ENCODE peak calls at places on chromosomes 11 and 22, in seven cellular contexts. P is GM12892, V is H1, J is K562, I is GM12878, F is SK-N-SH, C is HepG2. K is an unnamed sample.

GRCh38 chr11:127629200-127629599 is 628.6 kb upstream of the KIRREL3 start:
- DNase-seq in P (no peak), V (no peak), J (no peak), I (no peak), F (no peak), C (no peak), K (no peak)

GRCh38 chr11:6576471-6577373 is 26.7 kb downstream of the RRP8 start:
- DNase-seq in P (no peak), V (no peak), J (no peak), I (no peak), F (peak), C (no peak), K (no peak)

GRCh38 chr11:57761301-57762234 is at the start of gene CTNND1:
- DNase-seq in P (peak), V (peak), J (peak), I (peak), F (peak), C (peak), K (peak)

GRCh38 chr11:83543918-83544491 is 257.8 kb upstream of the CCDC90B start:
- DNase-seq in P (no peak), V (no peak), J (no peak), I (no peak), F (no peak), C (no peak), K (no peak)

GRCh38 chr22:23705358-23705757 is 14.5 kb downstream of the RGL4 start:
- DNase-seq in P (no peak), V (no peak), J (no peak), I (no peak), F (no peak), C (no peak), K (no peak)

GRCh38 chr11:49995559-49995958 is 13.2 kb upstream of the OR4C12 start:
- DNase-seq in P (no peak), V (no peak), J (peak), I (no peak), F (peak), C (peak), K (no peak)

GRCh38 chr11:10302294-10302743 is 2.6 kb upstream of the ADM start:
- DNase-seq in P (no peak), V (no peak), J (no peak), I (no peak), F (no peak), C (no peak), K (no peak)

GRCh38 chr11:1763336-1763795 is 361 bp downstream of the CTSD start:
- DNase-seq in P (peak), V (no peak), J (peak), I (no peak), F (peak), C (no peak), K (no peak)

GRCh38 chr11:130622126-130622525 is 173.7 kb downstream of the ADAMTS15 start:
- DNase-seq in P (no peak), V (no peak), J (no peak), I (no peak), F (no peak), C (no peak), K (no peak)

GRCh38 chr11:105230586-105230985 is 91.0 kb upstream of the CARD18 start:
- DNase-seq in P (no peak), V (no peak), J (no peak), I (no peak), F (no peak), C (no peak), K (no peak)

GRCh38 chr11:48077251-48077650 is 96.9 kb downstream of the PTPRJ start:
- DNase-seq in P (no peak), V (no peak), J (no peak), I (no peak), F (no peak), C (no peak), K (no peak)

GRCh38 chr11:112797653-112798293 is 163.4 kb upstream of the NCAM1 start:
- DNase-seq in P (no peak), V (peak), J (peak), I (no peak), F (no peak), C (peak), K (peak)

GRCh38 chr11:10878408-10879214 is 20.8 kb upstream of the ZBED5 start:
- DNase-seq in P (no peak), V (no peak), J (peak), I (peak), F (peak), C (peak), K (no peak)

GRCh38 chr22:47452184-47452583 is 689.7 kb downstream of the TBC1D22A start:
- DNase-seq in P (no peak), V (no peak), J (peak), I (no peak), F (peak), C (peak), K (no peak)

GRCh38 chr22:46788426-46789168 is 26.1 kb downstream of the TBC1D22A start:
- DNase-seq in P (peak), V (no peak), J (no peak), I (no peak), F (no peak), C (no peak), K (no peak)

GRCh38 chr22:32281092-32281491 is 25.9 kb upstream of the SLC5A4 start:
- DNase-seq in P (no peak), V (no peak), J (no peak), I (no peak), F (no peak), C (no peak), K (no peak)

GRCh38 chr22:22884010-22884887 is 3.4 kb upstream of the IGLL5 start:
- DNase-seq in P (peak), V (no peak), J (peak), I (no peak), F (peak), C (peak), K (peak)

GRCh38 chr11:101129203-101129943 is at the start of gene PGR:
- DNase-seq in P (no peak), V (no peak), J (peak), I (no peak), F (peak), C (no peak), K (no peak)

GRCh38 chr11:2789331-2789730 is 89.5 kb upstream of the KCNQ1OT1 start:
- DNase-seq in P (no peak), V (no peak), J (no peak), I (no peak), F (no peak), C (no peak), K (no peak)

GRCh38 chr11:30458541-30458940 is 127.6 kb downstream of the MPPED2 start:
- DNase-seq in P (no peak), V (no peak), J (no peak), I (no peak), F (no peak), C (no peak), K (no peak)

GRCh38 chr11:468493-468892 is 18.4 kb downstream of the PTDSS2 start:
- DNase-seq in P (no peak), V (no peak), J (no peak), I (no peak), F (no peak), C (no peak), K (no peak)

GRCh38 chr22:40588726-40589125 is 47.8 kb downstream of the MRTFA start:
- DNase-seq in P (no peak), V (no peak), J (no peak), I (no peak), F (no peak), C (peak), K (no peak)

GRCh38 chr11:103880968-103881367 is 155.5 kb upstream of the DDI1 start:
- DNase-seq in P (no peak), V (no peak), J (no peak), I (no peak), F (no peak), C (no peak), K (no peak)

GRCh38 chr11:76380977-76381719 is at the start of the genes GVQW3 and THAP12:
- DNase-seq in P (peak), V (peak), J (peak), I (peak), F (peak), C (peak), K (peak)

GRCh38 chr11:100674212-100674611 is 12.9 kb upstream of the ARHGAP42 start:
- DNase-seq in P (no peak), V (no peak), J (no peak), I (no peak), F (no peak), C (no peak), K (no peak)

GRCh38 chr11:102598272-102598671 is 26.9 kb downstream of the MMP20 start:
- DNase-seq in P (no peak), V (no peak), J (no peak), I (no peak), F (no peak), C (no peak), K (no peak)

GRCh38 chr11:61065955-61066638 is 36.2 kb upstream of the CD5 start:
- DNase-seq in P (no peak), V (no peak), J (no peak), I (no peak), F (no peak), C (no peak), K (no peak)

GRCh38 chr11:120798854-120799253 is 225.0 kb upstream of the TBCEL start:
- DNase-seq in P (no peak), V (no peak), J (no peak), I (no peak), F (no peak), C (no peak), K (no peak)
- TF ChIP-seq TAF1 in P (no peak), V (no peak), J (no peak), I (no peak), F (no peak), C (no peak), K (no peak)

GRCh38 chr11:133082453-133082781 is 449.9 kb downstream of the OPCML start:
- DNase-seq in P (no peak), V (no peak), J (no peak), I (no peak), F (no peak), C (no peak), K (no peak)

GRCh38 chr11:133086518-133086917 is 445.8 kb downstream of the OPCML start:
- DNase-seq in P (no peak), V (no peak), J (no peak), I (no peak), F (no peak), C (no peak), K (no peak)

GRCh38 chr11:133081020-133081419 is 451.3 kb downstream of the OPCML start:
- DNase-seq in P (no peak), V (no peak), J (no peak), I (no peak), F (no peak), C (no peak), K (no peak)

GRCh38 chr11:133081730-133082452 is 450.4 kb downstream of the OPCML start:
- DNase-seq in P (no peak), V (no peak), J (no peak), I (no peak), F (no peak), C (no peak), K (no peak)

DNA sequence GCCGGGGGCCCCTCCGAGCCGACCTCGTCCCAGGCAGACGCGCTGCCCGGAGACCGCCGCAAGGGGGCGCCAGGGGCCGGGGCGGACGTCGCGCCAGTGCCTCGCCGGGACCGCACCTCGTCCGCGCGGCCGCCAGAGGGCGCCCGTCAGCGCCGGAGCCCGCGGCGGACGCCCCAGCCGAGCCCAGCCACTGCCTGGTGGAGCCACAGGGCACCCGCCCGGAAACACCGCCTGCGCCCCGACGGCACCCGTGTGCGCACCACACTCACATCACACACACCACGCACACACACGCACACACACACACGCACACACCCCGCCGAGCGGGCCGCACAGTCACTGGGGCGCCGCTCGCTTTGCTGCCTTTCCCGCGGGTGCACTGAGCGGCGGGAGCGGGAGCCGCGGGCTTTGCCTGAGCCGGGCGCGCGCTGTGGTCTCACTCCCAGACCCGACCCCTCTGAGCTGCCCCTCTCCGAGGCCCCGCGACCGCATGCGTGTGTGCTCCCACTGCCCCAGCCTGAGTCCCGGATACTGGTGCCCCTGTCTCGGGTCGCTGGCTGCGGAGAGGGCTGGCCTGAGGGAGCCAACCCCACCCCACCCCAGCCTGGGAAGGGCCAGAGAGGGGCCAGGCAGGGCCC is 449.3 kb downstream of the OPCML start:
- DNase-seq in P (peak), V (no peak), J (peak), I (no peak), F (peak), C (peak), K (peak)
- TF ChIP-seq TAF1 in P (no peak), V (peak), J (no peak), I (no peak), F (no peak), C (no peak), K (no peak)

GRCh38 chr22:24944224-24944937 is 2.1 kb downstream of the LHFPL7 start:
- DNase-seq in P (no peak), V (no peak), J (no peak), I (no peak), F (no peak), C (peak), K (no peak)
- TF ChIP-seq TAF1 in P (no peak), V (no peak), J (no peak), I (no peak), F (no peak), C (no peak), K (no peak)

DNA sequence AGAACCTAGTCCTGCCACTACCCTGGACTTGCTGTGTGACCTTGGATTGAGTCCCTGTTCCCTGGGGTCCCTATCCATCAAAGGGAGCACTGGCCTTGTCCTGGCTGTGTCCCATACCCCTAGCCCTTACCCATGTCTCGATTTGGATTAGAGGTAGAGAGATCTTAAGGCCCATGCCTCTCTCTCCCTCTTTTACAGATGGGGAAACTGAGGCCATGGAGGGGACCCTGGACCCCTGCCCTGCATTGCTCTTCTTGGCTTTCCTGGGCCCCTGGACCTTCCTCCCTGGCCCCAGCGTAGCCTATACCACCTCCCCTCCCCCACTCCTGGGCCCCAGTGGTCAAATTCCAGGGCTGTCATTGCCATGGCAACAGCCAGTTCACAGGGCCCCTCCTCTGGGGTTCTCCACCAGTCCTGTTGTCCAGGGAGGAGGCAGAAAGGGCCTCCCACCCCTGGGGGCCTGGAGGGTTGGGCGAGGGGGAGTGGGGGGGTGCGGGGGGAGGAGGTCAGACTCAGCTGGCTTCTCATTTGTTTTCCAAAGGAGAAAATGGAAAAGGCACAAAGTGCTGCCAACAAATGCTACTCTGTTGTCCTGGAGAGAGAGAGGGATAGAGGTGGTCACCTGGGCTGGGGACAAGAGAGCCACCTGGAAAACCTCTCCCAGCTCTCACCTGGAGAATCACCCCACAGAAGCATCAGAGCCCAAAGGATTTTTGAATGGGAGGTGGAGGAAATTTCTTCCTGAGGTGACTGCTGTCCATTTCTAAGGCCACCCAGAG is 23.3 kb downstream of the ARHGEF17 start:
- DNase-seq in P (no peak), V (no peak), J (peak), I (no peak), F (peak), C (peak), K (no peak)
- TF ChIP-seq TAF1 in P (no peak), V (no peak), J (no peak), I (no peak), F (no peak), C (no peak), K (no peak)

GRCh38 chr11:132472411-132473205 is 1059.7 kb downstream of the OPCML start:
- DNase-seq in P (no peak), V (no peak), J (no peak), I (no peak), F (no peak), C (no peak), K (no peak)

GRCh38 chr11:132471491-132471890 is 1060.8 kb downstream of the OPCML start:
- DNase-seq in P (no peak), V (no peak), J (no peak), I (no peak), F (no peak), C (no peak), K (no peak)

DNA sequence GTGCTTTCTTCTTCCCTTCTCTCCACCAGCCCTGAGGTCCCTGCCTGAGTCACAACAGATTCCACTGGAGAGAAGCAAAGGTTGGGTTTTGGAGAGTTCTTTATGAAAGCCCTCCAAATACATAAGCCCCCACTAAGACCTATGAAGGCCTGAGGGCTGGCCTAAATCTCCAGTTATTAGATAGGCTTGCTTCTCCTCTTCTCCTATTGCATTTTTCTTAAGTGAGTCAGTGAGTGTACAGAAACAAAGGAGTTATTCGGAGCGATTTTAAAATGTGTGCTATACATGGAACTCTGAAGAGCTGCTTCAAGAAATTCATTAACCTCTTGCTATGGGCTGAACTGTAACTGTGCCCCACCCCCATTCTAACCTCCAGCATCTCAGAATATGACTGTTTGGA is 1057.3 kb downstream of the OPCML start:
- DNase-seq in P (no peak), V (no peak), J (no peak), I (no peak), F (no peak), C (no peak), K (no peak)
- TF ChIP-seq TAF1 in P (no peak), V (no peak), J (no peak), I (no peak), F (no peak), C (no peak), K (no peak)

K was measured in GM12891.